ENCODE peak calls at places on chromosomes 11 and 22, in eight cellular contexts. E is fibroblast of lung, A is cardiac muscle cell, U is heart left ventricle, C is GM23338, T is pancreas, D is adrenal gland, F is suprapubic skin. J is an unnamed sample.

GRCh38 chr11:67667490-67668190 is 6.8 kb downstream of the ALDH3B2 start:
- DNase-seq in A (no peak), C (no peak), T (no peak), D (no peak), U (no peak), F (peak; percentile 71), E (no peak), J (peak; percentile 52)

GRCh38 chr22:29208502-29208862 is 2.8 kb downstream of the EMID1 start:
- DNase-seq in E (no peak), F (no peak), C (peak; percentile 41), U (no peak), D (no peak), T (no peak), A (no peak), J (peak; percentile 77)

GRCh38 chr22:26086359-26086758 is 82.9 kb upstream of the SEZ6L start:
- DNase-seq in E (no peak), D (no peak), F (no peak), C (no peak), A (no peak), T (no peak), U (no peak), J (peak; percentile 11)

GRCh38 chr11:1338201-1339065 is 29.0 kb upstream of the TOLLIP start:
- DNase-seq in D (no peak), C (peak; percentile 19), T (peak; percentile 19), E (no peak), A (no peak), F (peak; percentile 74), U (no peak), J (peak; percentile 41)

GRCh38 chr11:6927030-6927617 is 898 bp downstream of the ZNF215 start:
- DNase-seq in C (peak; percentile 15), U (no peak), T (no peak), E (peak; percentile 17), D (no peak), F (no peak), A (no peak), J (no peak)

GRCh38 chr11:33034983-33035382 is 4.4 kb upstream of the TCP11L1 start:
- DNase-seq in U (no peak), D (no peak), T (no peak), A (no peak), E (no peak), F (no peak), C (no peak), J (no peak)

GRCh38 chr11:93169950-93170561 is 27.7 kb downstream of the SLC36A4 start:
- DNase-seq in D (no peak), A (peak; percentile 42), T (no peak), U (no peak), E (peak; percentile 70), F (no peak), C (peak; percentile 69), J (peak; percentile 9)

GRCh38 chr11:95154514-95154913 is 64.9 kb downstream of the ENDOD1 start:
- DNase-seq in D (peak; percentile 57), E (peak; percentile 66), T (no peak), A (peak; percentile 70), F (no peak), C (peak; percentile 84), U (no peak), J (peak; percentile 74)

GRCh38 chr11:94563176-94563847 is 3.9 kb upstream of the PIWIL4 start:
- DNase-seq in E (peak; percentile 55), T (no peak), A (peak; percentile 45), C (peak; percentile 39), D (peak; percentile 7), F (no peak), U (no peak), J (no peak)

GRCh38 chr11:89491141-89491690 is at the start of gene NOX4:
- DNase-seq in E (peak; percentile 43), A (peak; percentile 67), D (peak; percentile 5), T (no peak), C (peak; percentile 82), U (peak; percentile 51), F (peak; percentile 81), J (peak; percentile 76)

GRCh38 chr11:109140857-109141515 is 281.0 kb upstream of the C11orf87 start:
- DNase-seq in T (no peak), D (no peak), U (no peak), A (no peak), F (no peak), E (no peak), C (no peak), J (no peak)

GRCh38 chr11:4881860-4882500 is at the start of gene OR51T1:
- DNase-seq in T (no peak), F (no peak), E (peak; percentile 8), C (no peak), U (no peak), D (no peak), A (no peak), J (no peak)

GRCh38 chr11:117509543-117509942 is 181.9 kb downstream of the CEP164 start:
- DNase-seq in C (no peak), F (no peak), T (no peak), A (no peak), U (no peak), D (no peak), E (no peak), J (no peak)

GRCh38 chr11:8093931-8094575 is 13.0 kb downstream of the TUB start:
- DNase-seq in F (no peak), D (no peak), E (no peak), C (no peak), U (no peak), A (no peak), T (no peak), J (no peak)

GRCh38 chr11:46711288-46711687 is 7.7 kb upstream of the F2 start:
- DNase-seq in T (no peak), F (no peak), U (no peak), C (no peak), A (no peak), E (peak; percentile 38), D (no peak), J (no peak)

GRCh38 chr11:66280428-66280827 is 2.5 kb downstream of the CNIH2 start:
- DNase-seq in F (no peak), T (no peak), E (no peak), A (no peak), D (no peak), C (peak; percentile 15), U (no peak), J (peak; percentile 67)

GRCh38 chr11:61332266-61332822 is 561 bp downstream of the DDB1 start:
- DNase-seq in F (no peak), C (peak; percentile 61), D (no peak), A (peak; percentile 28), T (no peak), U (no peak), E (peak; percentile 38), J (peak; percentile 82)

GRCh38 chr11:101914349-101914736 is 467 bp upstream of the CEP126 start:
- DNase-seq in C (no peak), E (peak; percentile 61), T (no peak), A (peak; percentile 2), F (no peak), U (no peak), D (peak; percentile 13), J (no peak)

GRCh38 chr22:18933914-18934313 is 2.2 kb downstream of the PRODH start:
- DNase-seq in U (no peak), E (no peak), T (no peak), C (no peak), A (no peak), D (no peak), F (no peak), J (no peak)

GRCh38 chr11:2576116-2576515 is 123.7 kb downstream of the KCNQ1OT1 start:
- DNase-seq in U (peak; percentile 12), F (peak; percentile 78), T (peak; percentile 5), D (peak; percentile 2), E (no peak), C (no peak), A (no peak), J (no peak)

GRCh38 chr11:70627219-70627618 is 228.9 kb downstream of the CTTN start:
- DNase-seq in U (no peak), C (no peak), E (no peak), F (no peak), D (no peak), A (no peak), T (no peak), J (no peak)

GRCh38 chr11:102229510-102230119 is 87.7 kb upstream of the BIRC3 start:
- DNase-seq in C (no peak), A (no peak), E (no peak), D (no peak), F (no peak), U (no peak), T (no peak), J (no peak)

GRCh38 chr11:6608011-6608410 is 4.0 kb downstream of the TAF10 start:
- DNase-seq in F (no peak), E (no peak), C (no peak), T (no peak), D (no peak), A (no peak), U (no peak), J (no peak)

GRCh38 chr11:107014871-107015270 is 3.4 kb downstream of the GUCY1A2 start:
- DNase-seq in A (no peak), C (no peak), E (peak; percentile 33), T (no peak), D (no peak), F (no peak), U (no peak), J (no peak)

GRCh38 chr11:124889692-124890091 is 8.0 kb downstream of the ROBO4 start:
- DNase-seq in C (no peak), E (no peak), T (no peak), F (no peak), D (no peak), U (no peak), A (no peak), J (peak; percentile 7)

GRCh38 chr11:72813740-72814138 is 472 bp upstream of the ATG16L2 start:
- DNase-seq in A (peak; percentile 86), F (no peak), C (peak; percentile 75), T (no peak), D (peak; percentile 87), U (peak; percentile 86), E (peak; percentile 80), J (no peak)

GRCh38 chr11:107116358-107116757 is 98.1 kb upstream of the GUCY1A2 start:
- DNase-seq in T (no peak), E (no peak), D (no peak), A (no peak), U (no peak), F (no peak), C (no peak), J (no peak)

GRCh38 chr11:44125598-44125997 is 30.1 kb downstream of the EXT2 start:
- DNase-seq in D (no peak), T (no peak), F (no peak), C (no peak), U (no peak), E (no peak), A (no peak), J (no peak)
- H3K36me3 ChIP-seq in D (no peaks in the 10 kb centered on the region), T (peaks cover 7% of the 10 kb centered on the region), F (peaks cover 73% of the 10 kb centered on the region), C (no peaks in the 10 kb centered on the region), U (peaks cover 84% of the 10 kb centered on the region), E (peaks cover 4% of the 10 kb centered on the region), A (peaks cover 21% of the 10 kb centered on the region), J (no peaks in the 10 kb centered on the region)

GRCh38 chr11:129792663-129793062 is 23.0 kb upstream of the TMEM45B start:
- DNase-seq in E (no peak), U (no peak), D (no peak), A (no peak), T (no peak), F (no peak), C (no peak), J (no peak)
- H3K27me3 ChIP-seq in E (no peaks in the 10 kb centered on the region), U (no peaks in the 10 kb centered on the region), D (no peaks in the 10 kb centered on the region), A (peaks cover 21% of the 10 kb centered on the region), T (no peaks in the 10 kb centered on the region), F (peaks cover 3% of the 10 kb centered on the region), C (no peaks in the 10 kb centered on the region), J (no peaks in the 10 kb centered on the region)

GRCh38 chr11:9950462-9950861 is 286.6 kb downstream of the SWAP70 start:
- DNase-seq in A (no peak), D (no peak), E (no peak), C (no peak), T (no peak), U (no peak), F (no peak), J (no peak)
- H3K36me3 ChIP-seq in A (peaks cover 3% of the 10 kb centered on the region), D (no peaks in the 10 kb centered on the region), E (no peaks in the 10 kb centered on the region), C (no peaks in the 10 kb centered on the region), T (no peaks in the 10 kb centered on the region), U (peaks cover 2% of the 10 kb centered on the region), F (no peaks in the 10 kb centered on the region), J (no peaks in the 10 kb centered on the region)

GRCh38 chr11:45669146-45669545 is 3.7 kb upstream of the CHST1 start:
- DNase-seq in T (no peak), C (no peak), F (no peak), A (no peak), U (no peak), E (no peak), D (no peak), J (no peak)
- H3K27me3 ChIP-seq in T (no peaks in the 10 kb centered on the region), C (peaks cover 29% of the 10 kb centered on the region), F (peaks cover 16% of the 10 kb centered on the region), A (peaks cover 82% of the 10 kb centered on the region), U (no peaks in the 10 kb centered on the region), E (peaks cover 28% of the 10 kb centered on the region), D (peaks cover 5% of the 10 kb centered on the region), J (peaks cover 32% of the 10 kb centered on the region)